ENCODE peak calls at places on chromosome X, in four cellular contexts. One of them, this sample, is unnamed.

GRCh38 chrX:41022579-41022978 is 62.7 kb upstream of the USP9X start:
- DNase-seq in colonic mucosa: no peak
- DNase-seq in activated T-helper 9 cell treated with anti-CD3 and anti-CD28 coated beads, Interleukin-2, amount 50 U/mL, for 16 hours: no peak
- DNase-seq in SHP77: no peak
- DNase-seq in this sample: no peak

GRCh38 chrX:67555578-67556203 is 11.9 kb downstream of the AR start:
- DNase-seq in colonic mucosa: peak
- DNase-seq in activated T-helper 9 cell treated with anti-CD3 and anti-CD28 coated beads, Interleukin-2, amount 50 U/mL, for 16 hours: no peak
- DNase-seq in SHP77: no peak
- DNase-seq in this sample: no peak

GRCh38 chrX:3548743-3549441 is 164.6 kb downstream of the PRKX start:
- DNase-seq in colonic mucosa: no peak
- DNase-seq in activated T-helper 9 cell treated with anti-CD3 and anti-CD28 coated beads, Interleukin-2, amount 50 U/mL, for 16 hours: no peak
- DNase-seq in SHP77: no peak
- DNase-seq in this sample: no peak

GRCh38 chrX:134144231-134144630 is 92.8 kb upstream of the CCDC160 start:
- DNase-seq in colonic mucosa: no peak
- DNase-seq in activated T-helper 9 cell treated with anti-CD3 and anti-CD28 coated beads, Interleukin-2, amount 50 U/mL, for 16 hours: no peak
- DNase-seq in SHP77: no peak
- DNase-seq in this sample: no peak

GRCh38 chrX:57286507-57287251 is at the start of gene FAAH2:
- DNase-seq in colonic mucosa: peak
- DNase-seq in activated T-helper 9 cell treated with anti-CD3 and anti-CD28 coated beads, Interleukin-2, amount 50 U/mL, for 16 hours: peak
- DNase-seq in SHP77: peak
- DNase-seq in this sample: no peak

GRCh38 chrX:8049827-8050226 is 121.2 kb downstream of the VCX2 start:
- DNase-seq in colonic mucosa: no peak
- DNase-seq in activated T-helper 9 cell treated with anti-CD3 and anti-CD28 coated beads, Interleukin-2, amount 50 U/mL, for 16 hours: no peak
- DNase-seq in SHP77: no peak
- DNase-seq in this sample: no peak

GRCh38 chrX:153336128-153336894 is 2.4 kb downstream of the ZNF275 start:
- DNase-seq in colonic mucosa: no peak
- DNase-seq in activated T-helper 9 cell treated with anti-CD3 and anti-CD28 coated beads, Interleukin-2, amount 50 U/mL, for 16 hours: no peak
- DNase-seq in SHP77: no peak
- DNase-seq in this sample: no peak

GRCh38 chrX:153556767-153557166 is 39.3 kb downstream of the ATP2B3 start:
- DNase-seq in colonic mucosa: no peak
- DNase-seq in activated T-helper 9 cell treated with anti-CD3 and anti-CD28 coated beads, Interleukin-2, amount 50 U/mL, for 16 hours: no peak
- DNase-seq in SHP77: peak
- DNase-seq in this sample: no peak

GRCh38 chrX:131747173-131747572 is 203.3 kb downstream of the OR13H1 start:
- DNase-seq in colonic mucosa: peak
- DNase-seq in activated T-helper 9 cell treated with anti-CD3 and anti-CD28 coated beads, Interleukin-2, amount 50 U/mL, for 16 hours: peak
- DNase-seq in SHP77: no peak
- DNase-seq in this sample: no peak

GRCh38 chrX:10089378-10089795 is 67.4 kb upstream of the CLCN4 start:
- DNase-seq in colonic mucosa: no peak
- DNase-seq in activated T-helper 9 cell treated with anti-CD3 and anti-CD28 coated beads, Interleukin-2, amount 50 U/mL, for 16 hours: no peak
- DNase-seq in SHP77: no peak
- DNase-seq in this sample: no peak

GRCh38 chrX:13891367-13892146 is 74.7 kb upstream of the GPM6B start:
- DNase-seq in colonic mucosa: no peak
- DNase-seq in activated T-helper 9 cell treated with anti-CD3 and anti-CD28 coated beads, Interleukin-2, amount 50 U/mL, for 16 hours: no peak
- DNase-seq in SHP77: no peak
- DNase-seq in this sample: no peak

This sample was measured in Right ventricle myocardium superior.